ENCODE peak calls at places on chromosomes 4 and X, in six cellular contexts. M is NCI-H2171, Z is thyroid gland, T is activated B cell treated with CpG ODN at 0.5 μM for 24 hours, N is osteocyte, G is skeletal muscle cell. H is an unnamed sample.

GRCh38 chr4:146333187-146333894 is 119.0 kb downstream of the REELD1 start:
- DNase-seq in M (no peak), Z (no peak), T (no peak), N (no peak), G (peak; percentile 83), H (no peak)

GRCh38 chrX:53071064-53071463 is 11.1 kb upstream of the TSPYL2 start:
- DNase-seq in M (no peak), Z (no peak), T (no peak), N (no peak), G (no peak), H (no peak)

GRCh38 chrX:68743754-68744153 is 85.1 kb upstream of the EFNB1 start:
- DNase-seq in M (no peak), Z (no peak), T (no peak), N (no peak), G (no peak), H (no peak)

GRCh38 chr4:15702941-15703403 is at the start of gene BST1:
- DNase-seq in M (no peak), Z (peak; percentile 56), T (peak; percentile 50), N (no peak), G (no peak), H (peak; percentile 95)

GRCh38 chr4:80461412-80461811 is 125.9 kb downstream of the CFAP299 start:
- DNase-seq in M (no peak), Z (no peak), T (no peak), N (no peak), G (no peak), H (no peak)

GRCh38 chr4:8409271-8410065 is 31.1 kb downstream of the ACOX3 start:
- DNase-seq in M (no peak), Z (no peak), T (no peak), N (no peak), G (no peak), H (peak; percentile 45)

GRCh38 chrX:1468250-1468772 is 15.6 kb upstream of the ASMTL start:
- DNase-seq in M (no peak), Z (no peak), T (peak; percentile 71), N (peak; percentile 90), G (no peak), H (peak; percentile 50)

GRCh38 chrX:44908198-44908597 is 35.2 kb downstream of the KDM6A start:
- DNase-seq in M (no peak), Z (no peak), T (no peak), N (no peak), G (no peak), H (no peak)

GRCh38 chr4:185518494-185518893 is 16.8 kb downstream of the PDLIM3 start:
- DNase-seq in M (no peak), Z (no peak), T (no peak), N (no peak), G (no peak), H (no peak)

GRCh38 chr4:38409852-38410251 is 254.1 kb upstream of the KLF3 start:
- DNase-seq in M (no peak), Z (no peak), T (no peak), N (no peak), G (no peak), H (no peak)

GRCh38 chrX:23317799-23318724 is 16.6 kb upstream of the PTCHD1 start:
- DNase-seq in M (no peak), Z (peak; percentile 37), T (no peak), N (no peak), G (no peak), H (peak; percentile 57)

GRCh38 chrX:15882704-15883539 is 28.3 kb upstream of the AP1S2 start:
- DNase-seq in M (no peak), Z (no peak), T (no peak), N (no peak), G (no peak), H (no peak)

GRCh38 chrX:77505227-77505626 is 58.0 kb downstream of the FGF16 start:
- DNase-seq in M (no peak), Z (no peak), T (no peak), N (no peak), G (peak; percentile 25), H (no peak)

GRCh38 chrX:47501226-47502071 is 18.4 kb upstream of the ZNF41 start:
- DNase-seq in M (no peak), Z (no peak), T (no peak), N (peak; percentile 17), G (peak; percentile 56), H (no peak)

GRCh38 chr4:173522160-173522873 is 7.7 kb downstream of the HAND2 start:
- DNase-seq in M (peak; percentile 18), Z (peak; percentile 58), T (no peak), N (peak; percentile 86), G (peak; percentile 81), H (peak; percentile 93)

GRCh38 chr4:21476753-21477152 is 471.8 kb downstream of the KCNIP4 start:
- DNase-seq in M (no peak), Z (peak; percentile 3), T (no peak), N (no peak), G (no peak), H (no peak)

GRCh38 chr4:39346856-39347519 is 19.2 kb downstream of the RFC1 start:
- DNase-seq in M (no peak), Z (no peak), T (no peak), N (no peak), G (no peak), H (no peak)

GRCh38 chrX:118631586-118631985 is 95.8 kb upstream of the IL13RA1 start:
- DNase-seq in M (no peak), Z (no peak), T (no peak), N (no peak), G (no peak), H (no peak)

GRCh38 chr4:169315530-169316306 is 45.0 kb upstream of the SH3RF1 start:
- DNase-seq in M (no peak), Z (peak; percentile 10), T (no peak), N (no peak), G (peak; percentile 52), H (no peak)

GRCh38 chr4:152090543-152090942 is 329.7 kb upstream of the GATB start:
- DNase-seq in M (no peak), Z (no peak), T (no peak), N (no peak), G (no peak), H (no peak)

GRCh38 chr4:145891958-145892357 is 46.7 kb downstream of the ZNF827 start:
- DNase-seq in M (no peak), Z (no peak), T (no peak), N (no peak), G (no peak), H (no peak)

GRCh38 chrX:8663325-8663724 is 68.6 kb downstream of the ANOS1 start:
- DNase-seq in M (no peak), Z (peak; percentile 2), T (no peak), N (no peak), G (no peak), H (no peak)

GRCh38 chr4:108165601-108166000 is 3.1 kb downstream of the LEF1 start:
- DNase-seq in M (no peak), Z (no peak), T (no peak), N (no peak), G (no peak), H (no peak)

GRCh38 chr4:77432702-77433101 is 172.9 kb upstream of the CXCL13 start:
- DNase-seq in M (no peak), Z (no peak), T (no peak), N (no peak), G (no peak), H (no peak)

GRCh38 chr4:169620846-169621228 is 459 bp downstream of the CLCN3 start:
- DNase-seq in M (no peak), Z (peak; percentile 29), T (no peak), N (no peak), G (no peak), H (no peak)

GRCh38 chr4:102439835-102440234 is 61.3 kb upstream of the NFKB1 start:
- DNase-seq in M (no peak), Z (no peak), T (no peak), N (no peak), G (peak; percentile 71), H (no peak)

GRCh38 chr4:102620697-102621497 is 119.7 kb downstream of the NFKB1 start:
- DNase-seq in M (no peak), Z (peak; percentile 53), T (no peak), N (no peak), G (no peak), H (peak; percentile 40)

GRCh38 chr4:85147481-85148076 is 181.1 kb upstream of the WDFY3 start:
- DNase-seq in M (peak; percentile 25), Z (peak; percentile 31), T (no peak), N (no peak), G (peak; percentile 34), H (no peak)

GRCh38 chrX:131763674-131764073 is 219.8 kb downstream of the OR13H1 start:
- DNase-seq in M (no peak), Z (no peak), T (no peak), N (peak; percentile 64), G (no peak), H (no peak)

H was measured in upper lobe of left lung.